ENCODE peak calls at places on chromosomes 13 and 19, in four cellular contexts. D is epithelial cell of proximal tubule, Z is Peyer's patch, W is A549. O is an unnamed sample.

GRCh38 chr13:23427342-23428182 is 5.9 kb downstream of the SACS start:
- DNase-seq in D (peak), Z (no peak), W (peak), O (no peak)

GRCh38 chr13:21152251-21152899 is 24.0 kb downstream of the SKA3 start:
- DNase-seq in D (no peak), Z (no peak), W (no peak), O (no peak)

GRCh38 chr13:103694033-103694432 is 627.8 kb upstream of the SLC10A2 start:
- DNase-seq in D (no peak), Z (no peak), W (no peak), O (no peak)

GRCh38 chr19:50383307-50383851 is 768 bp upstream of the POLD1 start:
- DNase-seq in D (no peak), Z (no peak), W (no peak), O (no peak)

GRCh38 chr13:79459906-79460305 is 21.0 kb upstream of the NDFIP2 start:
- DNase-seq in D (no peak), Z (no peak), W (no peak), O (no peak)

GRCh38 chr19:37218592-37218935 is 550 bp downstream of the ZNF383 start:
- DNase-seq in D (peak), Z (no peak), W (no peak), O (no peak)

GRCh38 chr13:46119883-46120614 is 15.2 kb upstream of the CPB2 start:
- DNase-seq in D (peak), Z (no peak), W (peak), O (no peak)

GRCh38 chr13:48775285-48775684 is 121.6 kb downstream of the CYSLTR2 start:
- DNase-seq in D (no peak), Z (no peak), W (no peak), O (no peak)

GRCh38 chr19:4579389-4579788 is 19.9 kb upstream of the SEMA6B start:
- DNase-seq in D (no peak), Z (no peak), W (no peak), O (no peak)

GRCh38 chr13:74325106-74325505 is 190.9 kb upstream of the KLF12 start:
- DNase-seq in D (no peak), Z (no peak), W (peak), O (no peak)

GRCh38 chr13:27083183-27083582 is 88.4 kb downstream of the USP12 start:
- DNase-seq in D (no peak), Z (no peak), W (no peak), O (no peak)

GRCh38 chr13:46124531-46124966 is 19.7 kb upstream of the CPB2 start:
- DNase-seq in D (no peak), Z (no peak), W (no peak), O (no peak)

GRCh38 chr13:37385248-37385647 is 213.3 kb downstream of the POSTN start:
- DNase-seq in D (no peak), Z (no peak), W (no peak), O (no peak)

GRCh38 chr19:40744554-40745401 is 5.5 kb downstream of the ACTMAP start:
- DNase-seq in D (no peak), Z (no peak), W (no peak), O (no peak)

GRCh38 chr13:46071590-46072249 is 19.2 kb upstream of the ZC3H13 start:
- DNase-seq in D (no peak), Z (no peak), W (peak), O (no peak)

GRCh38 chr19:40560092-40560507 is 16.6 kb upstream of the SHKBP1 start:
- DNase-seq in D (no peak), Z (no peak), W (no peak), O (no peak)

GRCh38 chr19:33622809-33623511 is 1.2 kb downstream of the CHST8 start:
- DNase-seq in D (no peak), Z (no peak), W (no peak), O (no peak)

GRCh38 chr19:21587549-21587948 is 82.1 kb downstream of the ZNF429 start:
- DNase-seq in D (no peak), Z (no peak), W (no peak), O (no peak)

GRCh38 chr13:44884076-44884729 is 105.1 kb downstream of the NUFIP1 start:
- DNase-seq in D (no peak), Z (no peak), W (no peak), O (no peak)

GRCh38 chr19:34317311-34317927 is 47.6 kb upstream of the GPI start:
- DNase-seq in D (peak), Z (no peak), W (no peak), O (no peak)

GRCh38 chr13:74132152-74132767 is 1.9 kb downstream of the KLF12 start:
- DNase-seq in D (no peak), Z (peak), W (no peak), O (no peak)

GRCh38 chr19:12720851-12721655 is 2.7 kb downstream of the TNPO2 start:
- DNase-seq in D (no peak), Z (no peak), W (no peak), O (no peak)

GRCh38 chr19:9945319-9945966 is 9.1 kb upstream of the OLFM2 start:
- DNase-seq in D (peak), Z (peak), W (peak), O (no peak)

GRCh38 chr19:6963937-6964336 is 57.3 kb downstream of the MBD3L2B start:
- DNase-seq in D (no peak), Z (peak), W (no peak), O (no peak)

GRCh38 chr19:29259153-29259552 is 46.2 kb upstream of the UQCRFS1 start:
- DNase-seq in D (no peak), Z (no peak), W (peak), O (no peak)

GRCh38 chr19:32866061-32866460 is 3.5 kb downstream of the SLC7A9 start:
- DNase-seq in D (no peak), Z (no peak), W (no peak), O (no peak)

GRCh38 chr13:112708560-112709240 is 18.9 kb downstream of the ATP11A start:
- DNase-seq in D (no peak), Z (no peak), W (no peak), O (no peak)

GRCh38 chr19:48511800-48512503 is at the start of gene LMTK3:
- DNase-seq in D (no peak), Z (peak), W (peak), O (no peak)

GRCh38 chr13:100827489-100828000 is 152.9 kb upstream of the TMTC4 start:
- DNase-seq in D (no peak), Z (no peak), W (no peak), O (no peak)

GRCh38 chr19:48717059-48717395 is 2.5 kb downstream of the MAMSTR start:
- DNase-seq in D (no peak), Z (no peak), W (no peak), O (no peak)

GRCh38 chr13:111900390-111901180 is 166.4 kb upstream of the SOX1 start:
- DNase-seq in D (no peak), Z (no peak), W (no peak), O (no peak)

GRCh38 chr19:46737275-46737654 is 8.6 kb upstream of the FKRP start:
- DNase-seq in D (no peak), Z (no peak), W (no peak), O (no peak)

GRCh38 chr19:44662686-44663085 is 8.6 kb upstream of the CEACAM19 start:
- DNase-seq in D (no peak), Z (no peak), W (no peak), O (no peak)

GRCh38 chr13:72390909-72391308 is 336.5 kb downstream of the MZT1 start:
- DNase-seq in D (peak), Z (no peak), W (no peak), O (no peak)

GRCh38 chr19:55027472-55028337 is 10.4 kb downstream of the GP6 start:
- DNase-seq in D (no peak), Z (no peak), W (peak), O (no peak)

GRCh38 chr13:105446197-105446596 is 1089.3 kb downstream of the EFNB2 start:
- DNase-seq in D (no peak), Z (no peak), W (peak), O (no peak)

GRCh38 chr13:26561636-26562537 is 4.4 kb downstream of the WASF3 start:
- DNase-seq in D (no peak), Z (no peak), W (no peak), O (peak)

GRCh38 chr13:113930711-113931637 is 42.9 kb downstream of the C13orf46 start:
- DNase-seq in D (no peak), Z (no peak), W (no peak), O (no peak)

GRCh38 chr13:112346173-112346898 is 29.8 kb upstream of the SPACA7 start:
- DNase-seq in D (no peak), Z (no peak), W (no peak), O (peak)

GRCh38 chr13:42478531-42479156 is 95.3 kb upstream of the TNFSF11 start:
- DNase-seq in D (no peak), Z (no peak), W (peak), O (no peak)
- TF ChIP-seq CTCF in D (peak), Z (peak), W (peak), O (peak)

DNA sequence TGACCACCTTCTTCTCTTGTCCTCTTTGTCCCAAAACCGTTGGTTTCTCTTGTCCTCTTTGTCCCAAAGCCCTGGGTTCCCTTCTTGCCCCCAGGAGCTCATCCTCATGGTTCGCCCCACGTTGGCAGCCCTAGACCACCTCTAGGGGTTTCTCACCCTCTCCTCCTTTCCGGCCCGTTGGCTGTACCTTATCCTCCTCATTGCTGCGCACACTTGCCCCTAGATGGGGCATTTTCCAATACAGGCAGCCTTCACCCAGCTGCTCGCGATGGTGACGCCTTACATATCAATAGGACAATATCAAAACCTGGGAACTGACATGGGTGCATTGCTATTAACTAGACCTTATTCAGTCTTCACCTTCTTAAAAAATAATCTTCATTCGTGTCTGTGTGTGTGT is 86.5 kb downstream of the IPO5 start:
- DNase-seq in D (no peak), Z (no peak), W (no peak), O (no peak)
- TF ChIP-seq CTCF in D (no peak), Z (no peak), W (no peak), O (no peak)

GRCh38 chr19:13758795-13759194 is 5.5 kb upstream of the MRI1 start:
- DNase-seq in D (no peak), Z (no peak), W (no peak), O (no peak)

GRCh38 chr19:13763300-13763699 is 1.0 kb upstream of the MRI1 start:
- DNase-seq in D (no peak), Z (no peak), W (no peak), O (no peak)

GRCh38 chr19:13762635-13763235 is 1.6 kb upstream of the MRI1 start:
- DNase-seq in D (no peak), Z (no peak), W (no peak), O (no peak)

GRCh38 chr19:13764101-13764807 is at the start of gene MRI1:
- DNase-seq in D (no peak), Z (peak), W (peak), O (peak)

DNA sequence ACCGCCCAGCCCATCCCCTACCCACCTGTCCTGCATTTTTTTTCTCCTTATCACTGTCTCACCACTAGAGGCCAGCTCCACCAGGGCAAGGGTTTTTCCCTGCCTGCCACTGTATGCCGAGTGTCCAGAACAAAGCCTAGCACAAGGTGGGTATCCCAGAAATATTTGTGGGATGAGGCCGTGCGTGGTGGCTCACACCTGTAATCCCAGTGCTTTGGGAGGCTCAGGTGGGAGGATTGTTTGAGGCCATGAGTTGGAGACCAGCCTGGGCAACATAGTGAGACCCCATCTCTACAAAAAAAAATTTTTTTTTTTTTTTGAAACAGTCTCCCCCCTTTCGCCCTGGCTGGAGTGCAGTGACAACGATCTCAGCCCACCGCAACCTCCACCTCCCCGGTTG is 2.9 kb upstream of the MRI1 start:
- DNase-seq in D (no peak), Z (no peak), W (no peak), O (no peak)
- TF ChIP-seq CTCF in D (peak), Z (peak), W (no peak), O (peak)

GRCh38 chr19:18157465-18158063 is 4.6 kb downstream of the PIK3R2 start:
- DNase-seq in D (no peak), Z (no peak), W (no peak), O (peak)
- TF ChIP-seq CTCF in D (no peak), Z (no peak), W (no peak), O (no peak)

O was measured in neural crest cell.